ENCODE peak calls at places on chromosomes 12 and 14, in nine cellular contexts. N is psoas muscle, M is colonic mucosa, L is pancreas, V is K562, Q is EH, K is hypothalamus, A is NCI-H1105, O is DND-41. F is an unnamed sample.

GRCh38 chr12:123119808-123120207 is 31.1 kb downstream of the PITPNM2 start:
- DNase-seq in N (no peak), M (no peak), L (no peak), V (no peak), Q (no peak), K (no peak), A (no peak), O (no peak), F (no peak)

GRCh38 chr12:53746592-53747491 is 4.9 kb downstream of the CISTR start:
- DNase-seq in N (peak; percentile 90), M (peak; percentile 93), L (peak; percentile 95), V (peak; percentile 89), Q (peak; percentile 90), K (peak; percentile 84), A (peak; percentile 67), O (peak; percentile 89), F (peak; percentile 95)

GRCh38 chr12:110717037-110717436 is 25.7 kb downstream of the PPP1CC start:
- DNase-seq in N (no peak), M (no peak), L (no peak), V (no peak), Q (no peak), K (no peak), A (no peak), O (no peak), F (no peak)

GRCh38 chr14:78519863-78520262 is 349.7 kb downstream of the NRXN3 start:
- DNase-seq in N (no peak), M (peak; percentile 24), L (no peak), V (peak; percentile 20), Q (peak; percentile 23), K (no peak), A (no peak), O (peak; percentile 66), F (peak; percentile 38)

GRCh38 chr12:54593716-54594115 is 5.3 kb upstream of the PPP1R1A start:
- DNase-seq in N (no peak), M (no peak), L (no peak), V (no peak), Q (no peak), K (no peak), A (no peak), O (no peak), F (no peak)

GRCh38 chr12:113439606-113440030 is 17.4 kb downstream of the SDSL start:
- DNase-seq in N (no peak), M (no peak), L (peak; percentile 72), V (peak; percentile 77), Q (peak; percentile 47), K (peak; percentile 20), A (peak; percentile 72), O (peak; percentile 44), F (no peak)

GRCh38 chr12:54521291-54522062 is 23.9 kb downstream of the NCKAP1L start:
- DNase-seq in N (no peak), M (no peak), L (no peak), V (no peak), Q (no peak), K (no peak), A (no peak), O (no peak), F (no peak)

GRCh38 chr12:91183565-91183964 is 948 bp upstream of the DCN start:
- DNase-seq in N (no peak), M (no peak), L (no peak), V (no peak), Q (no peak), K (no peak), A (no peak), O (no peak), F (no peak)

GRCh38 chr12:39619316-39619659 is 315 bp downstream of the ABCD2 start:
- DNase-seq in N (no peak), M (no peak), L (no peak), V (no peak), Q (no peak), K (no peak), A (peak; percentile 41), O (no peak), F (no peak)

GRCh38 chr12:11833174-11833895 is 183.9 kb downstream of the ETV6 start:
- DNase-seq in N (no peak), M (no peak), L (no peak), V (no peak), Q (peak; percentile 9), K (no peak), A (no peak), O (no peak), F (no peak)

GRCh38 chr14:28671425-28671824 is 95.2 kb upstream of the FOXG1 start:
- DNase-seq in N (no peak), M (no peak), L (no peak), V (no peak), Q (no peak), K (no peak), A (no peak), O (no peak), F (no peak)

GRCh38 chr14:33696165-33696564 is 254.7 kb downstream of the EGLN3 start:
- DNase-seq in N (no peak), M (no peak), L (no peak), V (no peak), Q (no peak), K (no peak), A (no peak), O (no peak), F (no peak)

GRCh38 chr14:101601603-101602465 is 40.5 kb downstream of the DIO3 start:
- DNase-seq in N (peak; percentile 10), M (no peak), L (peak; percentile 53), V (no peak), Q (no peak), K (no peak), A (no peak), O (peak; percentile 4), F (no peak)

GRCh38 chr12:27966870-27967269 is 5.7 kb downstream of the PTHLH start:
- DNase-seq in N (no peak), M (no peak), L (no peak), V (peak; percentile 39), Q (peak; percentile 97), K (no peak), A (no peak), O (no peak), F (no peak)

GRCh38 chr12:89968151-89968699 is 259.6 kb upstream of the ATP2B1 start:
- DNase-seq in N (no peak), M (peak; percentile 50), L (no peak), V (no peak), Q (no peak), K (no peak), A (no peak), O (no peak), F (peak; percentile 44)

GRCh38 chr12:131076791-131077747 is 123.4 kb downstream of the ADGRD1 start:
- DNase-seq in N (no peak), M (no peak), L (no peak), V (no peak), Q (no peak), K (no peak), A (no peak), O (no peak), F (no peak)

GRCh38 chr12:110846615-110847566 is at the start of gene CCDC63:
- DNase-seq in N (peak; percentile 49), M (peak; percentile 55), L (peak; percentile 84), V (peak; percentile 55), Q (peak; percentile 30), K (peak; percentile 12), A (no peak), O (no peak), F (peak; percentile 38)

GRCh38 chr14:100653409-100653808 is 66.2 kb upstream of the BEGAIN start:
- DNase-seq in N (no peak), M (no peak), L (no peak), V (peak; percentile 41), Q (no peak), K (no peak), A (no peak), O (peak; percentile 61), F (no peak)

GRCh38 chr14:35758523-35759129 is 50.5 kb downstream of the RALGAPA1 start:
- DNase-seq in N (no peak), M (no peak), L (no peak), V (no peak), Q (no peak), K (no peak), A (no peak), O (no peak), F (no peak)

GRCh38 chr14:95549656-95550585 is 15.1 kb downstream of the GLRX5 start:
- DNase-seq in N (no peak), M (peak; percentile 56), L (no peak), V (no peak), Q (no peak), K (no peak), A (no peak), O (no peak), F (no peak)

GRCh38 chr14:96260341-96260821 is 4.4 kb downstream of the BDKRB1 start:
- DNase-seq in N (no peak), M (no peak), L (no peak), V (no peak), Q (peak; percentile 84), K (no peak), A (no peak), O (no peak), F (no peak)

GRCh38 chr12:47222960-47223847 is 143.4 kb upstream of the AMIGO2 start:
- DNase-seq in N (no peak), M (no peak), L (no peak), V (peak; percentile 38), Q (no peak), K (no peak), A (no peak), O (no peak), F (no peak)

GRCh38 chr12:76033116-76034001 is 1.8 kb upstream of the PHLDA1 start:
- DNase-seq in N (no peak), M (no peak), L (no peak), V (no peak), Q (peak; percentile 53), K (no peak), A (no peak), O (no peak), F (no peak)

GRCh38 chr14:68624541-68625220 is 168.2 kb downstream of the ZFP36L1 start:
- DNase-seq in N (no peak), M (peak; percentile 17), L (no peak), V (no peak), Q (no peak), K (no peak), A (no peak), O (no peak), F (peak; percentile 9)

GRCh38 chr12:58051378-58051777 is 110.0 kb downstream of the ATP23 start:
- DNase-seq in N (no peak), M (no peak), L (no peak), V (no peak), Q (no peak), K (no peak), A (no peak), O (no peak), F (no peak)

GRCh38 chr12:26124491-26125450 is at the start of gene BHLHE41:
- DNase-seq in N (peak; percentile 86), M (peak; percentile 79), L (peak; percentile 85), V (peak; percentile 47), Q (peak; percentile 62), K (peak; percentile 90), A (peak; percentile 46), O (no peak), F (peak; percentile 87)

GRCh38 chr12:130076126-130076525 is 86.1 kb upstream of the FZD10 start:
- DNase-seq in N (no peak), M (no peak), L (no peak), V (no peak), Q (no peak), K (no peak), A (no peak), O (no peak), F (no peak)

F was measured in mucosa of gallbladder.